ENCODE peak calls at places on chromosomes 6 and 20, in four cellular contexts. T is iris pigment epithelial cell, L is bronchial epithelial cell, B is cardiac fibroblast. A is an unnamed sample.

GRCh38 chr6:139296927-139297326 is 5.1 kb upstream of the TXLNB start:
- DNase-seq in L (peak; percentile 66), B (peak; percentile 19), T (peak; percentile 70), A (no peak)

GRCh38 chr6:92559611-92560010 is 859.7 kb downstream of the EPHA7 start:
- DNase-seq in L (no peak), B (no peak), T (no peak), A (no peak)

GRCh38 chr6:154632121-154632520 is 101.1 kb upstream of the SCAF8 start:
- DNase-seq in L (no peak), B (peak; percentile 47), T (no peak), A (no peak)

GRCh38 chr20:16036331-16036730 is 536.9 kb downstream of the KIF16B start:
- DNase-seq in B (no peak), L (no peak), T (no peak), A (no peak)

GRCh38 chr6:6351626-6352025 is 31.2 kb upstream of the F13A1 start:
- DNase-seq in B (no peak), T (no peak), L (peak; percentile 43), A (no peak)

GRCh38 chr6:41470341-41471063 is 75.7 kb upstream of the FOXP4 start:
- DNase-seq in T (peak; percentile 82), L (peak; percentile 7), B (peak; percentile 57), A (no peak)

GRCh38 chr6:47391675-47392074 is 82.0 kb upstream of the TNFRSF21 start:
- DNase-seq in L (no peak), T (no peak), B (no peak), A (no peak)

GRCh38 chr6:133309579-133309978 is 68.4 kb downstream of the EYA4 start:
- DNase-seq in B (peak; percentile 44), L (peak; percentile 18), T (peak; percentile 58), A (no peak)

GRCh38 chr6:94052754-94053153 is 633.4 kb upstream of the EPHA7 start:
- DNase-seq in T (no peak), L (peak; percentile 2), B (no peak), A (no peak)

GRCh38 chr6:64896939-64897338 is 810.1 kb downstream of the EYS start:
- DNase-seq in T (no peak), L (no peak), B (no peak), A (no peak)

GRCh38 chr6:112216699-112217551 is 37.4 kb downstream of the LAMA4 start:
- DNase-seq in T (peak; percentile 93), L (peak; percentile 97), B (peak; percentile 78), A (no peak)

GRCh38 chr20:20772492-20773047 is 60.1 kb upstream of the RALGAPA2 start:
- DNase-seq in L (peak; percentile 8), B (no peak), T (no peak), A (no peak)

GRCh38 chr20:36091561-36092423 is 62.7 kb upstream of the EPB41L1 start:
- DNase-seq in T (no peak), B (no peak), L (no peak), A (no peak)

GRCh38 chr6:29723666-29724588 is 693 bp downstream of the HLA-F start:
- DNase-seq in B (no peak), L (no peak), T (no peak), A (peak; percentile 48)

GRCh38 chr20:59037386-59037785 is 5.2 kb downstream of the PRELID3B start:
- DNase-seq in L (no peak), B (no peak), T (no peak), A (no peak)

GRCh38 chr6:104784884-104785283 is 74.8 kb downstream of the HACE1 start:
- DNase-seq in T (peak; percentile 61), B (peak; percentile 24), L (no peak), A (no peak)

GRCh38 chr6:89260310-89260709 is 43.2 kb upstream of the GABRR1 start:
- DNase-seq in L (no peak), T (no peak), B (no peak), A (no peak)

GRCh38 chr6:163466839-163467390 is 52.4 kb downstream of the QKI start:
- DNase-seq in B (no peak), T (no peak), L (no peak), A (no peak)

GRCh38 chr6:88166493-88166900 is 350 bp upstream of the CNR1 start:
- DNase-seq in B (no peak), T (no peak), L (no peak), A (no peak)

GRCh38 chr20:444862-445426 is 17.4 kb downstream of the TBC1D20 start:
- DNase-seq in L (peak; percentile 10), T (peak; percentile 38), B (peak; percentile 28), A (no peak)

GRCh38 chr6:130725551-130725950 is 101.7 kb upstream of the SMLR1 start:
- DNase-seq in T (no peak), L (peak; percentile 67), B (no peak), A (no peak)